ENCODE peak calls at places on chromosomes 6 and 20, in four cellular contexts. B, Q, Y and R are unnamed samples.

GRCh38 chr20:24493181-24493580 is 23.8 kb downstream of the SYNDIG1 start:
- DNase-seq in B (no peak), Q (no peak), Y (no peak), R (no peak)

GRCh38 chr6:41066867-41067304 is 5.3 kb downstream of the OARD1 start:
- DNase-seq in B (peak), Q (peak), Y (peak), R (peak)

GRCh38 chr20:39876974-39877615 is 811.9 kb downstream of the MAFB start:
- DNase-seq in B (no peak), Q (no peak), Y (no peak), R (no peak)

GRCh38 chr20:49381558-49382493 is 100.6 kb downstream of the KCNB1 start:
- DNase-seq in B (no peak), Q (no peak), Y (no peak), R (no peak)

GRCh38 chr20:25452333-25452732 is 44.9 kb downstream of the GINS1 start:
- DNase-seq in B (no peak), Q (no peak), Y (no peak), R (no peak)

GRCh38 chr20:48321271-48321670 is 506.5 kb downstream of the PREX1 start:
- DNase-seq in B (no peak), Q (no peak), Y (no peak), R (no peak)

GRCh38 chr20:45355209-45355608 is 7.0 kb upstream of the SDC4 start:
- DNase-seq in B (no peak), Q (no peak), Y (no peak), R (no peak)

GRCh38 chr20:44204156-44204831 is 6.3 kb downstream of the OSER1 start:
- DNase-seq in B (no peak), Q (no peak), Y (peak), R (no peak)

GRCh38 chr6:26327450-26328264 is 37.3 kb upstream of the BTN3A2 start:
- DNase-seq in B (peak), Q (no peak), Y (no peak), R (peak)

GRCh38 chr6:79649016-79649415 is 17.9 kb downstream of the SH3BGRL2 start:
- DNase-seq in B (no peak), Q (no peak), Y (no peak), R (no peak)

GRCh38 chr6:36577298-36577697 is 16.9 kb upstream of the SRSF3 start:
- DNase-seq in B (peak), Q (no peak), Y (peak), R (no peak)

GRCh38 chr6:85650606-85651005 is 7.9 kb upstream of the SYNCRIP start:
- DNase-seq in B (no peak), Q (no peak), Y (no peak), R (no peak)

GRCh38 chr6:41966961-41967311 is 25.3 kb upstream of the CCND3 start:
- DNase-seq in B (peak), Q (no peak), Y (peak), R (peak)

GRCh38 chr20:3133156-3133555 is 26.5 kb downstream of the FASTKD5 start:
- DNase-seq in B (no peak), Q (no peak), Y (no peak), R (no peak)

GRCh38 chr20:24773168-24773567 is 175.9 kb upstream of the CST7 start:
- DNase-seq in B (no peak), Q (no peak), Y (no peak), R (no peak)

GRCh38 chr20:1500496-1500895 is 9.3 kb upstream of the SIRPB2 start:
- DNase-seq in B (no peak), Q (no peak), Y (no peak), R (peak)

GRCh38 chr6:27836080-27836782 is 76.0 kb downstream of the OR2B2 start:
- DNase-seq in B (no peak), Q (no peak), Y (no peak), R (no peak)

GRCh38 chr6:39421383-39422225 is 99.1 kb upstream of the KCNK16 start:
- DNase-seq in B (no peak), Q (no peak), Y (no peak), R (no peak)

GRCh38 chr6:8481727-8482126 is 46.4 kb upstream of the SLC35B3 start:
- DNase-seq in B (no peak), Q (no peak), Y (no peak), R (peak)

GRCh38 chr6:12208190-12208589 is 82.0 kb upstream of the EDN1 start:
- DNase-seq in B (no peak), Q (no peak), Y (no peak), R (no peak)

GRCh38 chr6:157667211-157668033 is 155.6 kb upstream of the SNX9 start:
- DNase-seq in B (peak), Q (peak), Y (peak), R (peak)

GRCh38 chr6:26232306-26232949 is 132.6 kb upstream of the BTN3A2 start:
- DNase-seq in B (no peak), Q (no peak), Y (no peak), R (no peak)

GRCh38 chr6:22631101-22631500 is 61.7 kb downstream of the HDGFL1 start:
- DNase-seq in B (no peak), Q (no peak), Y (no peak), R (no peak)

GRCh38 chr6:140203611-140204553 is 829.4 kb upstream of the CITED2 start:
- DNase-seq in B (no peak), Q (no peak), Y (no peak), R (no peak)

GRCh38 chr20:1933465-1933870 is 38.3 kb downstream of the SIRPA start:
- DNase-seq in B (no peak), Q (no peak), Y (no peak), R (no peak)

GRCh38 chr6:163745566-163746400 is 331.3 kb downstream of the QKI start:
- DNase-seq in B (peak), Q (no peak), Y (peak), R (no peak)

GRCh38 chr6:55937227-55937626 is 61.8 kb upstream of the BMP5 start:
- DNase-seq in B (no peak), Q (no peak), Y (no peak), R (no peak)

GRCh38 chr20:3616250-3616649 is 46.9 kb downstream of the GFRA4 start:
- DNase-seq in B (no peak), Q (no peak), Y (no peak), R (peak)

GRCh38 chr20:53887973-53888372 is 182.4 kb downstream of the BCAS1 start:
- DNase-seq in B (no peak), Q (no peak), Y (no peak), R (no peak)

GRCh38 chr20:145877-146276 is 3.5 kb downstream of the DEFB126 start:
- DNase-seq in B (no peak), Q (no peak), Y (no peak), R (peak)
- TF ChIP-seq EZH2 in B (no peak), Q (no peak), Y (no peak), R (no peak)

DNA sequence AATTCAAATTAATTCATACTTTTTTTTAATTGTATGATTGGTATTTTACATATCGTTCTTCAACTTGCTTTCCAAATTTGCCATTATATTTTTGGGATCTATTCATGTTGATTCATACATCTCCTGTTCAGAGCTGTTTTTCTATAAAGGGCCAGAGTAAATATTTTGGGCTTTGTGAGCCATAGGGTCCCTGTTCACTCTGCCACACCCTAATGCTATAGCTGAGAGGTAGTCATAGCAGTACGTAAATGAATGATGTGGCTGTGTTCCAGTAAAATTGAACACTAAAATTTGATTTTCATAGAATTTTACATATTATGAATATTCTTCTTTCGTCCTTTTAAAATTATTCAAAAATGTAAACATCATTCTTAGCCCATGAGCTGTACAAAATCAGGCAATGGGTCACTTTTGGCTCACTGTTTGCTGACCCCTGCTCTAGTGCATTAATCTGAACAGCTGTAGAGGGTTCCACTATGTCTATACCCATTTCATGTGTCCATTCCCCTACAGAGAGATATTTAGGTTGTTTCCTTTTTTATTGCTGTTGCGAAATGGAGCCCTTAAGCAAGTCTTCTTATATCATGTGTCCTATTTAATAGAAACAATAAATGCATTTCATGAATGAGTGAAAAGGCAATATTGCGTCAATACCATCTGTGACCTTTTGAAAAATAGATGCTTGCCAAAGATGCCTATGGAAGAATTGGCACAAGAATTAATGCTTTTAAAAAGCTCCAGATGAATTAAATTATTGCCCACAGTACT is 136.4 kb upstream of the SALL4 start:
- DNase-seq in B (no peak), Q (no peak), Y (no peak), R (no peak)
- TF ChIP-seq JUNB in B (no peak), Q (no peak), Y (no peak), R (no peak)

GRCh38 chr20:62549499-62550086 is 73.8 kb upstream of the GATA5 start:
- DNase-seq in B (no peak), Q (no peak), Y (no peak), R (peak)

GRCh38 chr20:62552613-62553012 is 76.8 kb upstream of the GATA5 start:
- DNase-seq in B (no peak), Q (no peak), Y (no peak), R (no peak)

GRCh38 chr20:62550087-62550565 is 74.3 kb upstream of the GATA5 start:
- DNase-seq in B (no peak), Q (no peak), Y (peak), R (peak)

GRCh38 chr20:62553136-62553837 is 77.5 kb upstream of the GATA5 start:
- DNase-seq in B (no peak), Q (no peak), Y (no peak), R (no peak)

GRCh38 chr20:62551408-62552323 is 75.9 kb upstream of the GATA5 start:
- DNase-seq in B (no peak), Q (no peak), Y (no peak), R (peak)
- TF ChIP-seq EZH2 in B (peak), Q (no peak), Y (peak), R (no peak)

GRCh38 chr20:10673831-10674683 is at the start of gene JAG1:
- DNase-seq in B (peak), Q (peak), Y (peak), R (peak)

GRCh38 chr20:10671850-10672578 is 1.8 kb downstream of the JAG1 start:
- DNase-seq in B (no peak), Q (no peak), Y (peak), R (peak)

GRCh38 chr20:10673176-10673830 is 496 bp downstream of the JAG1 start:
- DNase-seq in B (no peak), Q (no peak), Y (peak), R (peak)

GRCh38 chr20:10671221-10671849 is 2.5 kb downstream of the JAG1 start:
- DNase-seq in B (peak), Q (peak), Y (peak), R (peak)

DNA sequence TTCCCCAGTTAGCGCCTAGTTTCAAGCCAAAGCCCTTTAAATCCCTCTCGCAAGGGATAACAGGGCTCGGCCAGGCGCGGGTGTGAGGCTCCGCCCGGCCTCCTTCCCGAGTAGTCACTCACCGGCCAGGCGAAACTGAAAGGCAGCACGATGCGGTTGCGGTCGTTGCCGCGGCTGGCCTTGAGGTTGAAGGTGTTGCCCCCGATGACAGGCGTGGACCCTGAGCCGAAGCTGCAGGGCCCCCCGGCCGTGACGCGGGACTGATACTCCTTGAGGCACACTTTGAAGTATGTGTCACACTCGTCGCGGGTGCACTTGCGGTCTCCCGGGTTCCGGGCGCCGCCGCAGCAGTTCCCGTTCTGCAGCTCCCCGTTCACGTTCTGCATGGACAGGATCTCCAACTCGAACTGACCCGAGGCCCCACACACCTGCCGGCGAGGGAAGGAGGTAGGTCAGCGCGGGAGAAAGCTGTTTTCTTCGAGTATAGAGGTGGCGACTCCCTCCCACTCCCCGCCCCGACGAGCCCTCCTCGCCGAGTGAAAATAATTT is 1.1 kb downstream of the JAG1 start:
- DNase-seq in B (peak), Q (no peak), Y (no peak), R (peak)
- TF ChIP-seq JUNB in B (no peak), Q (no peak), Y (no peak), R (no peak)

GRCh38 chr20:13401596-13401995 is 180.5 kb downstream of the ISM1 start:
- DNase-seq in B (no peak), Q (no peak), Y (no peak), R (no peak)

GRCh38 chr20:13396826-13397225 is 175.8 kb downstream of the ISM1 start:
- DNase-seq in B (no peak), Q (no peak), Y (no peak), R (no peak)

GRCh38 chr20:13397300-13397724 is 176.2 kb downstream of the ISM1 start:
- DNase-seq in B (no peak), Q (no peak), Y (no peak), R (no peak)

GRCh38 chr20:13400453-13400852 is 179.4 kb downstream of the ISM1 start:
- DNase-seq in B (no peak), Q (no peak), Y (no peak), R (no peak)

GRCh38 chr20:13402171-13402760 is 181.2 kb downstream of the ISM1 start:
- DNase-seq in B (no peak), Q (no peak), Y (no peak), R (no peak)
- TF ChIP-seq EZH2 in B (no peak), Q (no peak), Y (no peak), R (no peak)

DNA sequence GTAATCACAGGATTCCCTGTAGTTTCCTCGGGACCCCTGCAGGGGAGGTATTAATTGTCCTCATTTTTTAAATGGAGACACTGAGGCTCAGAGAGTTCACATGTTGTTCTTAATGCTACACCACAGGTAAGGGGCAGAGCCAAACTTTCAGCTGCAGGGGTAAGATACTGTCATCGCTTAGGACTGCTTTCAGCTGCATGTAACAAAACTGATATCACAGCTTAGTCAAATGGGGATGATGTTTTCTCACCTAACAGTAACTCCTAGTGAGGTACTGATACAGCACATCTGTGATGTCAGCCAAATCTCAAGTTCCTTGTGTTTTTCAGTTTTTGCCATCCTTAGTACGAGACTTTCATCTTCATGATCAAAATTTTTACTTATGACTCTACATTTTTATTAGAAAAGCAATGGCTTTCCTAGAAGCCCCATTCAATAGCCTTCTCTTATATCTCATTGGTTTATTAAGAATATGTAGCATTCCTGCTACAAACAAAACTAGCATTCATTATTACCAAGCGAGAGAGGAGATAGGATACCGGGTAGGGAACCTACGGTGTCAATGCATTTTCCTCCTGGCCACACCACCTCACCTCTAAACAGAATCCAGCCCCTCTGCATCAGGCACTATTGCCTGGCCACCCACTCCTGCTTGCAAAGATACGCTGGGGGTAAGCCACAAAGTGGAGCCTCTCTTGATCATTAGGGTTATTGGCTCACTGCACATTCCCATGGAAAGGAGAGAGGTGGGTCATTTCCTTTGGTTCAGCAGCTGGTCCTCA is 557.5 kb downstream of the CD83 start:
- DNase-seq in B (no peak), Q (no peak), Y (no peak), R (no peak)
- TF ChIP-seq JUNB in B (no peak), Q (no peak), Y (no peak), R (no peak)

GRCh38 chr6:3345836-3346235 is 87.1 kb downstream of the PSMG4 start:
- DNase-seq in B (no peak), Q (no peak), Y (no peak), R (no peak)
- TF ChIP-seq EZH2 in B (no peak), Q (no peak), Y (no peak), R (no peak)

GRCh38 chr6:34233867-34234266 is 2.8 kb upstream of the HMGA1 start:
- DNase-seq in B (no peak), Q (no peak), Y (peak), R (no peak)
- TF ChIP-seq JUNB in B (no peak), Q (no peak), Y (no peak), R (no peak)

GRCh38 chr6:168441434-168442391 is 729 bp downstream of the SMOC2 start:
- DNase-seq in B (no peak), Q (no peak), Y (no peak), R (peak)
- TF ChIP-seq EZH2 in B (peak), Q (no peak), Y (no peak), R (peak)